ENCODE peak calls at places on chromosomes 5 and 9, in nine cellular contexts. Q is neural crest cell, C is pons, E is heart right ventricle, J is aorta, G is GM19239, S is HEK293T, N is Kasumi-1, R is tibial artery. V is an unnamed sample.

GRCh38 chr9:119792242-119792641 is 423.0 kb upstream of the BRINP1 start:
- DNase-seq in Q (no peak), E (no peak), J (no peak), S (no peak), C (no peak), N (no peak), R (no peak), G (no peak), V (no peak)

GRCh38 chr5:177380805-177381126 is 3.5 kb upstream of the SLC34A1 start:
- DNase-seq in C (no peak), Q (no peak), G (no peak), J (no peak), S (no peak), N (no peak), R (no peak), E (no peak), V (no peak)

GRCh38 chr5:159242656-159243055 is 20.4 kb upstream of the UBLCP1 start:
- DNase-seq in G (no peak), C (no peak), S (no peak), Q (no peak), N (no peak), E (no peak), J (no peak), R (no peak), V (no peak)

GRCh38 chr9:19161257-19162025 is 34.1 kb upstream of the PLIN2 start:
- DNase-seq in Q (no peak), G (no peak), E (no peak), J (no peak), C (peak; percentile 29), S (no peak), R (peak; percentile 76), N (peak; percentile 92), V (peak; percentile 60)

GRCh38 chr5:146640285-146640896 is 124.4 kb upstream of the GPR151 start:
- DNase-seq in E (no peak), J (no peak), S (no peak), G (no peak), N (no peak), R (no peak), Q (no peak), C (no peak), V (no peak)

GRCh38 chr9:136587145-136587943 is 41.5 kb upstream of the NOTCH1 start:
- DNase-seq in G (no peak), C (peak; percentile 33), R (peak; percentile 63), J (peak; percentile 86), S (no peak), Q (peak; percentile 57), N (peak; percentile 92), E (peak; percentile 91), V (peak; percentile 89)

GRCh38 chr5:17340816-17341215 is 123.4 kb downstream of the BASP1 start:
- DNase-seq in C (no peak), S (no peak), G (no peak), R (no peak), E (no peak), N (no peak), Q (no peak), J (no peak), V (no peak)

GRCh38 chr5:81151546-81151945 is 81.6 kb upstream of the CKMT2 start:
- DNase-seq in G (no peak), E (no peak), Q (no peak), J (no peak), N (peak; percentile 21), S (no peak), R (no peak), C (no peak), V (no peak)

GRCh38 chr9:134704499-134704898 is 62.9 kb downstream of the COL5A1 start:
- DNase-seq in J (no peak), C (no peak), N (no peak), G (no peak), S (no peak), Q (no peak), E (no peak), R (no peak), V (no peak)

GRCh38 chr5:131679911-131680310 is 44.9 kb upstream of the RAPGEF6 start:
- DNase-seq in Q (no peak), R (no peak), G (no peak), S (no peak), C (no peak), J (no peak), E (no peak), N (no peak), V (no peak)

GRCh38 chr9:70435948-70436347 is 21.5 kb upstream of the KLF9 start:
- DNase-seq in S (no peak), N (peak; percentile 18), E (peak; percentile 45), C (no peak), G (no peak), R (no peak), J (no peak), Q (no peak), V (no peak)

GRCh38 chr5:171137768-171138540 is 171.1 kb upstream of the TLX3 start:
- DNase-seq in R (no peak), G (no peak), S (no peak), C (no peak), Q (no peak), N (no peak), J (no peak), E (no peak), V (no peak)

GRCh38 chr9:127634021-127634420 is 21.9 kb downstream of the STXBP1 start:
- DNase-seq in J (no peak), N (no peak), Q (no peak), S (no peak), E (peak; percentile 76), G (no peak), R (no peak), C (no peak), V (no peak)

GRCh38 chr9:73869261-73869660 is 627.9 kb upstream of the RORB start:
- DNase-seq in R (no peak), N (peak; percentile 83), G (peak; percentile 4), S (no peak), E (no peak), C (peak; percentile 8), J (peak; percentile 40), Q (no peak), V (no peak)

V was measured in uterus.